ENCODE peak calls at places on chromosome 18, in eight cellular contexts. T, Q, A, C, N, O, F and W are unnamed samples.
A peak's percentile ranks its signal among the peaks of the same experiment; 100 is the strongest.

GRCh38 chr18:33579147-33579867 is 1.3 kb downstream of the ASXL3 start:
- ATAC-seq in T (peak; percentile 47), Q (peak; percentile 22), A (peak; percentile 22), C (no peak), N (peak; percentile 40), O (no peak), F (peak; percentile 40), W (peak; percentile 11)

GRCh38 chr18:68874361-68874760 is 76.5 kb downstream of the CCDC102B start:
- ATAC-seq in T (no peak), Q (no peak), A (no peak), C (no peak), N (no peak), O (no peak), F (no peak), W (no peak)

GRCh38 chr18:70384181-70384790 is 95.4 kb downstream of the SOCS6 start:
- ATAC-seq in T (no peak), Q (no peak), A (no peak), C (no peak), N (no peak), O (no peak), F (no peak), W (no peak)

GRCh38 chr18:5842653-5843052 is 52.7 kb downstream of the TMEM200C start:
- ATAC-seq in T (no peak), Q (no peak), A (no peak), C (no peak), N (peak; percentile 43), O (no peak), F (no peak), W (no peak)

GRCh38 chr18:52869349-52869923 is 529.4 kb downstream of the DCC start:
- ATAC-seq in T (peak; percentile 32), Q (no peak), A (no peak), C (no peak), N (no peak), O (no peak), F (peak; percentile 67), W (peak; percentile 19)

GRCh38 chr18:13137939-13138821 is 80.4 kb upstream of the LDLRAD4 start:
- ATAC-seq in T (peak; percentile 95), Q (peak; percentile 57), A (peak; percentile 88), C (peak; percentile 88), N (peak; percentile 91), O (peak; percentile 87), F (peak; percentile 88), W (peak; percentile 82)

GRCh38 chr18:71939483-71939882 is 604.7 kb downstream of the CBLN2 start:
- ATAC-seq in T (no peak), Q (no peak), A (no peak), C (no peak), N (no peak), O (no peak), F (no peak), W (no peak)

GRCh38 chr18:36284671-36285295 is 12.7 kb upstream of the FHOD3 start:
- ATAC-seq in T (peak; percentile 53), Q (no peak), A (peak; percentile 84), C (no peak), N (peak; percentile 53), O (peak; percentile 75), F (peak; percentile 85), W (no peak)

DNA sequence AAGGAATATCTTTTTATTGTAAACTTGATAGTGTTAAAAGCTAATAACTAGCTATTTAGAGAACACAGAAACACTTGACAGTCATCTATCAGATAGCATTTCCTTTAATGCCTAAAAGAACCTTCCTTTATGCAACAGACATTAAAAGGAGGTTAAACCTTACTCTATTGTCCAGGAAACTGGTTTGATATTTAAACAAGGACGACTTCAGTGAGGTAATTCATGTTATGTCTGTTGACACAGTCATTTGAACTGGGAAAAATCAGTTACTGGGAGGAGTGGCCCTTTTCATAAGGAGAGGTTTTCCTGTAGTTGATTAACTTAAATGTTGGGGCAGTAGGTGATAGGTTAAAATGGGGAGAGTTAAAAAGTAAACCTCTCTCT is 6.7 kb downstream of the TGIF1 start:
- ATAC-seq in T (peak; percentile 6), Q (no peak), A (peak; percentile 41), C (no peak), N (peak; percentile 72), O (no peak), F (peak; percentile 35), W (no peak)
- H3K4me1 ChIP-seq in T (peaks cover 55% of the 10 kb centered on the region), Q (peaks cover 40% of the 10 kb centered on the region), A (peaks cover 75% of the 10 kb centered on the region), C (peaks cover 48% of the 10 kb centered on the region), N (peaks cover 50% of the 10 kb centered on the region), O (peaks cover 4% of the 10 kb centered on the region), F (no peaks in the 10 kb centered on the region), W (peaks cover 76% of the 10 kb centered on the region)

GRCh38 chr18:2952605-2953004 is 60.3 kb downstream of the LPIN2 start:
- ATAC-seq in T (no peak), Q (no peak), A (no peak), C (no peak), N (no peak), O (no peak), F (no peak), W (no peak)

DNA sequence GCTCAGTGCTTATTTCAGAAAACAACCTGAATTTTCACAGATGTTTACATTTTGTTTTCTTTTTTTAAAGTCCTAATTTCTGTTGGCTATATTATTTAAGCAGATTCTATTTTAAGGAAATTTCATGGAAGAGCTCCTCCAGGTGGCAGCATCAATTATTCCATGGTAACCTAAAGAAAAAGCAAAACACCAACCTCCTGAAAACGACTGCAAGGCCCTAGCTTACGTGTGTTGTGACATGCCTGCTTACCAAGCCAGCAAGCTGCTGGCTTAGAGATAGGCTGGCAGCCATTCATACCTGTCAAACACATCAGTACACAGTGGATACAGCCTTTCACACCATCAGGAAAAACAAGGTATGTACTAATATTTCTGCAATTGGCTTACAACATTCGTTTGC is 64.9 kb downstream of the LPIN2 start:
- ATAC-seq in T (peak; percentile 30), Q (peak; percentile 100), A (peak; percentile 49), C (no peak), N (peak; percentile 74), O (no peak), F (peak; percentile 87), W (peak; percentile 28)
- H3K27ac ChIP-seq in T (no peak overlapping the region), Q (peak overlapping the region; percentile 44), A (no peak overlapping the region), C (no peak overlapping the region), N (no peak overlapping the region), O (no peak overlapping the region), F (no peak overlapping the region), W (no peak overlapping the region)

DNA sequence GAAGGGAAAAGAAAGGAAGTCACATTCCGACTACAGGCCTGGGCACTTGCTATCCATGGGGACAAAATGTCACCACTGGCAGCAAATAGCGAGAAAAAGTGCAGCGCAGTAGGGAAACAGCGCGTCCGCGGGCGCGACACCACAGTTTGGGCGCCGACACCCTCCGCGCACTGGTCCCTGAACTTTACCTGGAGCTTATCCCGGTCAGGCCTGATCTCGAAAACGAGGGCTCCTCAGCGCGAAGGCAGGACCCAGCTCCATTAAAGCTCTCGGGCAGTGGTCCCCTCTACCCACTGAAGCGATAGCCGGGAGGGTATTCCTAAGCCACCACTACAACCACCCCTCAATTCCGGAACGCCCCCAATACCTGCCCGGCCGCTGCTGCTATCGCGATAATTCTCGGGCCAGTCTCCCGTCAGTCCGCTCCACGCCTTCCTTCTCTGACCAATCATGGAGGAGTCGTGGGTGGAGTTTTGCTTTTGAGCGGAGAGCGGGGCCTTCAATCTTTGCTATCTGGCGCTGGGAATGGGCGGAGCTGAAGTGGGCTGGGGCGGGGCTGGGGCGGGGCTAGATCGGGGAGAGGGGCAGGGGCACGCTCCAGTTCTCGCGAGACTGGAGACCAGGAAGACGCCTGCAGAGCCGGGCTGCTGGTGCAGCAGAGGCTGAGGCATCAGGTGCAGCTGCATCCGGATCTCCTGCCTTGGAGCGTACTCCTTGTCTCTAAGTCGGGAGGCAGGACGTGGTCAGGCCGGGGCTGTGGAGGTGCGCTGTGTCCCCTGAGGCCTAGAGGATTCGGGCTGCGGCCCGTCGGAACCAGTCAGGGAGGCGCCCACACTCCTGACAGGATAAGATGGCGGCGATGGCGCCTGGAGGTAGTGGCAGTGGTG is at the start of the genes PIGN and RELCH:
- ATAC-seq in T (peak; percentile 99), Q (peak; percentile 94), A (peak; percentile 97), C (peak; percentile 95), N (peak; percentile 93), O (peak; percentile 97), F (peak; percentile 96), W (peak; percentile 99)
- H3K4me1 ChIP-seq in T (peaks cover 53% of the 10 kb centered on the region), Q (peaks cover 28% of the 10 kb centered on the region), A (peaks cover 61% of the 10 kb centered on the region), C (peaks cover 51% of the 10 kb centered on the region), N (peaks cover 45% of the 10 kb centered on the region), O (peaks cover 3% of the 10 kb centered on the region), F (peaks cover 3% of the 10 kb centered on the region), W (peaks cover 66% of the 10 kb centered on the region)

DNA sequence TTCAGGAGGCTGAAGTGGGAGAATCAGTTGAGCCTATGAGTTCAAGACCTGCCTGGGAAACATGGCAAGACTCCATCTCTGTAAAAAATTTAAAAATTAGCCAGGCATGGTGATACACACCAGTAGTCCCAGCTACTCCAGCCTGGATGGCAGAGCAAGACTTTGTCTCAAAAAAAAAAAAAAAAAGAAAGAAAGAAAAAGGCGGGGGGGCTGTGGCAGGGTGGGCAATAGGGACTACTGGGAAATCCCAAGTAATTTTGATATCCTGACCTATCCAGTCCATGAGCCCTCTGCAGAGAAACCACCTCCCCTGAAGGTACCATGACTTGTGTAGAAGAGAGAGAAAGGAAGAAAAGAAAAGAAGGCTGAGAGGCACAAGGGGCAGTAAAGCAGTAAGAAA is 45.3 kb downstream of the ALPK2 start:
- ATAC-seq in T (no peak), Q (no peak), A (no peak), C (no peak), N (no peak), O (no peak), F (no peak), W (no peak)
- H3K27ac ChIP-seq in T (no peak overlapping the region), Q (no peak overlapping the region), A (no peak overlapping the region), C (no peak overlapping the region), N (no peak overlapping the region), O (no peak overlapping the region), F (no peak overlapping the region), W (no peak overlapping the region)

GRCh38 chr18:61609131-61609530 is 275.9 kb downstream of the CDH20 start:
- ATAC-seq in T (no peak), Q (no peak), A (no peak), C (no peak), N (no peak), O (no peak), F (no peak), W (no peak)

GRCh38 chr18:61608306-61608705 is 275.1 kb downstream of the CDH20 start:
- ATAC-seq in T (no peak), Q (no peak), A (no peak), C (no peak), N (no peak), O (no peak), F (no peak), W (no peak)

GRCh38 chr18:61606759-61607158 is 273.5 kb downstream of the CDH20 start:
- ATAC-seq in T (peak; percentile 88), Q (peak; percentile 50), A (peak; percentile 87), C (no peak), N (no peak), O (peak; percentile 88), F (peak; percentile 72), W (peak; percentile 90)

GRCh38 chr18:61605376-61606067 is 272.3 kb downstream of the CDH20 start:
- ATAC-seq in T (no peak), Q (no peak), A (no peak), C (no peak), N (no peak), O (no peak), F (no peak), W (no peak)

GRCh38 chr18:61606068-61606660 is 272.9 kb downstream of the CDH20 start:
- ATAC-seq in T (peak; percentile 59), Q (no peak), A (peak; percentile 71), C (no peak), N (no peak), O (peak; percentile 55), F (no peak), W (peak; percentile 42)
- H3K4me1 ChIP-seq in T (peaks cover 23% of the 10 kb centered on the region), Q (no peaks in the 10 kb centered on the region), A (peaks cover 17% of the 10 kb centered on the region), C (no peaks in the 10 kb centered on the region), N (no peaks in the 10 kb centered on the region), O (peaks cover 8% of the 10 kb centered on the region), F (no peaks in the 10 kb centered on the region), W (no peaks in the 10 kb centered on the region)